ENCODE peak calls at places on chromosomes 13 and 19, in five cellular contexts. O is IMR-90, R is heart left ventricle, Y is AG09319, W is uterus. M is an unnamed sample.

GRCh38 chr19:7720351-7720750 is 11.6 kb downstream of the CLEC4G start:
- DNase-seq in O (no peak), R (no peak), Y (no peak), W (no peak), M (no peak)

GRCh38 chr13:53821632-53822031 is 793.0 kb downstream of the OLFM4 start:
- DNase-seq in O (no peak), R (no peak), Y (no peak), W (no peak), M (no peak)

GRCh38 chr19:18068395-18068794 is 18.3 kb downstream of the IL12RB1 start:
- DNase-seq in O (no peak), R (no peak), Y (no peak), W (no peak), M (no peak)

GRCh38 chr13:49214917-49215376 is 5.2 kb upstream of the MLNR start:
- DNase-seq in O (peak), R (peak), Y (no peak), W (no peak), M (no peak)

GRCh38 chr13:54787754-54788153 is 1759.1 kb downstream of the OLFM4 start:
- DNase-seq in O (no peak), R (no peak), Y (no peak), W (no peak), M (no peak)

GRCh38 chr19:39173502-39173991 is 23.2 kb upstream of the NCCRP1 start:
- DNase-seq in O (no peak), R (no peak), Y (no peak), W (no peak), M (no peak)

GRCh38 chr13:99352351-99353271 is 45.4 kb upstream of the GPR183 start:
- DNase-seq in O (no peak), R (no peak), Y (no peak), W (no peak), M (no peak)

GRCh38 chr13:97058417-97058816 is 64.1 kb upstream of the OXGR1 start:
- DNase-seq in O (no peak), R (no peak), Y (no peak), W (no peak), M (no peak)

GRCh38 chr13:51666316-51666715 is 82.1 kb downstream of the WDFY2 start:
- DNase-seq in O (no peak), R (no peak), Y (no peak), W (no peak), M (no peak)

GRCh38 chr13:100547805-100548204 is 40.8 kb downstream of the GGACT start:
- DNase-seq in O (no peak), R (no peak), Y (peak), W (no peak), M (no peak)

DNA sequence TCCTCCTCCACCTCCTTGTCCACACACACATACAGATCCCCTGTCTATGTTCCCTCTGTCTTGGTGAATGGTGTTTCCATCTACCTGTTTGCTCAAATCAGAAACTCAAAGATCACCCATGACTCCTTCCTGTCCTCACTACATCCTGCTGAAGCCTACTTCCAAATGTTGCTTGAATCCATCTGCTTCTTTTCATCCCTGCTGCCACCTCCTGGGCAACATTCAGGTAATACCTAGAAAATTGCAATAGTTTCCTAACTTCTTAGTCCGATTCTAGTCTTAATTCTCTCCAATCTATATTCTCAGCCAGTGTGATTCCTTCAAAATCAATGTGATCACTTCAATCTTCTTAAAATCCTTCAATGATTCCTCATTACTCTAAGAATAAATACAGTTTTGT is 155.5 kb upstream of the STARD13 start:
- DNase-seq in O (peak), R (no peak), Y (no peak), W (no peak), M (no peak)
- TF ChIP-seq CTCF in O (peak), R (no peak), Y (peak), W (peak), M (no peak)

DNA sequence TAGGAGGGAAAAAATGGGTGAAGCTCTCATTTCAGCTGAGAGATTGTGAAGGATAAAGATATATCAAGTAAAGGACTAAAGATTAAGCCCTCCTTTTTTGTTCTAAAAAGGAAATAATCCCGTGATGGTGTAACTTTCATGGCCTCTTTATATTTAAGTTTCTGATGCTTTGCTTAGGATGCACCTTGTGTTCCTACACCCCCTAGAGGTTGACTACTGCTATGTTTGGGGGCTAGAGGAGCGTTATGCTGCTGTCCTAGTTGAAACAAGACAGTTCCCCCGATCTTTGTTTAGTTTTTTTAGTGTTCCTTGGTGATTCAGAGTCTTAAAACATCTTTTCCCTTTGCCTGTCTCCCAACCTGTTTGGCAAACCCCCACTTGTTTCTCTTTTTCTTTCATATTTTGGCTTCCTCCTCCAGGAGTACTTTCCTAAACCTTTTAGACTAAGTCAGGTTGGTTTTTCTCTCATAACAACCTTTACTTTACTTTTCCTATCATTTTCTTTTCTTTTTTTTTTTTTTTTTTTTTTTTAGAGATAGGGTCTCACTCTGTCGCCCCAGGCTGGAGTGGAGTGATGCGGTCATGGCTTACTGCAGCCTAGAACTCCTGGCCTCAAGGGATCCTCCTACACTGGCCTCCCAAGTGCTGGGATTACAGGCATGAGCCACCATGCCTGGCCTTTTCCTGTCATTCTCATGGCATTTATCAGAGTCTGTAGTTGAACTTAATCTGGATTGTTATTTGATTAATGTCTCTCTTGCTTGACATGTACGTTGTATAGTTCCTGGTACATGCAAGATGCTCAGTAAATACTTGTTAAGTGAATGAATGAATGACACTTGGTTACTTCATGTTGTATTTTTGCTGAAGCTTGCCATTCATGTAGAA is 2.8 kb downstream of the UBA2 start:
- DNase-seq in O (peak), R (no peak), Y (no peak), W (no peak), M (peak)
- TF ChIP-seq CTCF in O (peak), R (peak), Y (peak), W (peak), M (peak)

DNA sequence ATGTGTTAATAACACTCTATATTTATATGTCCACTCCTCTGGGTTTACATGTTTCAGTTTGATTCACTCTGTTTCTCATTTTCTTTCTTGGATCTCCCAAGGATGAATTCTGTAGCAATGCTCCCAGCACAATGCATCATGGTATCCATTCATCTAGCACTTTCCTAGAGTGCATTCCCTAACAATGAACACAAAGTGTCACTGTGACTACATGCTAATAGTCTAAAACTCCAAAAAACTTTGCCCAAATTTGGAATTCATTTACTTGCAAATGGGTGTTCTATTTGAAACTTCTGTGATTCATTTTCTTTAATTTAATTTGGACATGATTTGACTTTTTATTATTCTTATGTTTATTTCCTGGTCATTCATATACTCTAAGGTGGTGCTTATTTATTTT is 286.3 kb downstream of the POU4F1 start:
- DNase-seq in O (no peak), R (no peak), Y (no peak), W (no peak), M (no peak)
- TF ChIP-seq CTCF in O (no peak), R (peak), Y (no peak), W (no peak), M (peak)

GRCh38 chr13:23512762-23513395 is 57.3 kb upstream of the TNFRSF19 start:
- DNase-seq in O (no peak), R (no peak), Y (no peak), W (no peak), M (no peak)
- TF ChIP-seq CTCF in O (peak), R (peak), Y (no peak), W (no peak), M (no peak)

DNA sequence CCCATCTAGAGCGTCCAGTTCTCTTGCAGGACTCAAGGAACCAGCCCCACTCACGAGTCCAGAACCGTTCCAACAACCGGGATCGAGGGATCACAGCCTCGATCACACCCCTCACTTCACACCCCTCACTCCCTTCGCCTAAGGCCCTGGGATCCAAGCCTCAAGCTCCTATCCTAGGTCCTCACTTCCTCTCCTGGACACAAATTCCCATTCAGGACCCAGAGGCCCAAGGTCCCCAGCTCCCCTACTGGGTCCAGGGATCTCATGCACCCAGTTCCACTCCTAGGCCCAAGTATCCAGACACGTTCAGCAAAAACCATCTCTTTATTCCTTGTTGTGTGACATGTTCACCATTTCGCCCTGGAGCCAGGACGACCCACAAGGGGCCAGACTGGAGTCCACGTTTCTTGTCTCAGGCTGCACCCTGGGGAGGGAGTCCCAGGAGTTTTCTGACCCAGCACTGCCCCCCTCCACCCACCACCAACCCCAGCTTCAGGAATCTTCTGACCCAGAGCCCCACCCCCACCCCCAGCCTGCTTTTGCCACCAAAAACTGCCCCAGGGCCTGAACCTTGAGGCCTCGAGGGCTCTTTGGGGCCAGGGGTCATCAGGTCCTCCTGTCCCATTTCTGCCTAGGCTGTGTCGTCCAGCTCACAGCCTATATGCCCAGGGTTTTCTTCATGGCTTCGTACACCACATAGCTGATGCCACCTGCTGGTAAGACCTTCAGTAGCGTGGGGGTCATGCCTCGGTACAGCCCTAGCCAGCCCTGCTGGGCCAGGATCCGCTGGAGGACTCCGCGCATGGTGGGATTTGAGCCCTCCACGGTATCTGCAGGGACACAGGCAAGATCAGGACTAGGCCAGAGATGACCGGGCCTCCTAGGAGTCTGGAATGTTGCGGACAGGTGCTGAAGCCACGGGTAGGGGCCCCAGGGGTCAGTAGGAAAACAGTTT is 1.4 kb upstream of the KHSRP start:
- DNase-seq in O (no peak), R (no peak), Y (no peak), W (peak), M (no peak)
- TF ChIP-seq CTCF in O (no peak), R (no peak), Y (no peak), W (no peak), M (no peak)

GRCh38 chr19:23440207-23440606 is 44.9 kb upstream of the ZNF91 start:
- DNase-seq in O (no peak), R (no peak), Y (no peak), W (no peak), M (no peak)

GRCh38 chr19:23436944-23437343 is 41.7 kb upstream of the ZNF91 start:
- DNase-seq in O (no peak), R (no peak), Y (no peak), W (no peak), M (no peak)

GRCh38 chr19:23440791-23441190 is 45.5 kb upstream of the ZNF91 start:
- DNase-seq in O (no peak), R (no peak), Y (no peak), W (no peak), M (no peak)

GRCh38 chr19:23437901-23438300 is 42.6 kb upstream of the ZNF91 start:
- DNase-seq in O (no peak), R (no peak), Y (no peak), W (no peak), M (no peak)

DNA sequence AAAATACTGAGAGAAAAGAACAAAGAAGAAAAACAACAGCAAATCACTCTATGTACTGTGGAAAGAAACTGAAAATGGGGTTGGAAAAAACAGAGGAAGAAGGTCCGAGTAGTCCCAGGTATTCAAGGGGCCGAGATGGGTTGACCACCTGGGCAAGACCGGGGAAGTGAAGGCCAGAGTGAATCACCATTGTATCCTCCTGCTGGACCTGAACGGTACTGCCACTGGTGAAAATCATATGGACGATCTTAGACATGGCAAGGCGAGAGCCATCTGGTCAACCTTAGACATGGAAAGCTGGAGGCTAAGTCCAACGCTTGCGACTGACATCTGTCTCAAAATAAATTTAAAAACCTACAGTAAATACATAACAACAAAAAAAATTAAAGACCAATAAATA is 44.4 kb upstream of the ZNF91 start:
- DNase-seq in O (no peak), R (no peak), Y (no peak), W (no peak), M (no peak)
- TF ChIP-seq CTCF in O (no peak), R (no peak), Y (no peak), W (no peak), M (no peak)

DNA sequence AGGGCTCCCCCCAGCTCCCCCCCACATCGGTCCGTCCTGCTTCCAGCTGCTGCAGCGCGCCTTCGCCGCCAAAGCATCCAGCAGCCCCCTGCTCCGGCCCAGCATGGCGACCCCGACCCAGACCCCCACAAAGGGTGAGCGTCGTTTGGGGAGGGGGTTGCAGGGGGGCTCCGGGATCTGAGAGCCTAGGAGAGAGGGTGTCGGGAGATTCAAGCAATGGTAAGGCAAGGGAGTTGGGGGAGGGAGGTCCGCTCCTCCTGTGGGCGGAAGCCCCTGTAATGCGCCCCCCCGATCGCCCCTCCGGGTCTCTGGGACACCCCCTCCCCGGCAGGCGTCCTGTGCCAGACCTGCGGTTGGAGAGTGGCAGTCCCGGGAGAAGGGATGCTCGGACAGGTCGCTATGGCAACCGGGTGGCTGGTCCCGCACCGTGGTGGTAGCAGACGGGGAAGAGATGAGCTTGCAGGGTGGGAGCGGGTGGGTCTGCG is at the start of gene FXYD7:
- DNase-seq in O (no peak), R (no peak), Y (no peak), W (no peak), M (no peak)
- TF ChIP-seq CTCF in O (no peak), R (peak), Y (no peak), W (no peak), M (no peak)

M was measured in GM13977.